ENCODE peak calls at places on chromosomes 11 and 22, in ten cellular contexts. One of them, this sample, is unnamed.

GRCh38 chr11:65871811-65872548 is 620 bp downstream of the EFEMP2 start:
- DNase-seq in H1: peak; percentile 70
- DNase-seq in upper lobe of right lung: peak; percentile 72
- DNase-seq in PC-9: no peak
- DNase-seq in effector memory CD4-positive, alpha-beta T cell: no peak
- DNase-seq in Peyer's patch: no peak
- DNase-seq in heart left ventricle: no peak
- DNase-seq in colonic mucosa: no peak
- DNase-seq in RWPE2: peak; percentile 58
- DNase-seq in fibroblast of lung: peak; percentile 41
- DNase-seq in this sample: no peak

GRCh38 chr22:36360011-36360410 is 27.8 kb downstream of the MYH9 start:
- DNase-seq in H1: no peak
- DNase-seq in upper lobe of right lung: no peak
- DNase-seq in PC-9: no peak
- DNase-seq in effector memory CD4-positive, alpha-beta T cell: no peak
- DNase-seq in Peyer's patch: no peak
- DNase-seq in heart left ventricle: no peak
- DNase-seq in colonic mucosa: no peak
- DNase-seq in RWPE2: no peak
- DNase-seq in fibroblast of lung: no peak
- DNase-seq in this sample: no peak

GRCh38 chr11:120343429-120343828 is 7.2 kb downstream of the ARHGEF12 start:
- DNase-seq in H1: no peak
- DNase-seq in upper lobe of right lung: no peak
- DNase-seq in PC-9: no peak
- DNase-seq in effector memory CD4-positive, alpha-beta T cell: no peak
- DNase-seq in Peyer's patch: peak; percentile 49
- DNase-seq in heart left ventricle: no peak
- DNase-seq in colonic mucosa: no peak
- DNase-seq in RWPE2: no peak
- DNase-seq in fibroblast of lung: no peak
- DNase-seq in this sample: no peak

GRCh38 chr11:69212121-69213110 is 56.7 kb downstream of the SMIM38 start:
- DNase-seq in H1: no peak
- DNase-seq in upper lobe of right lung: peak; percentile 58
- DNase-seq in PC-9: no peak
- DNase-seq in effector memory CD4-positive, alpha-beta T cell: no peak
- DNase-seq in Peyer's patch: no peak
- DNase-seq in heart left ventricle: no peak
- DNase-seq in colonic mucosa: no peak
- DNase-seq in RWPE2: peak; percentile 28
- DNase-seq in fibroblast of lung: no peak
- DNase-seq in this sample: no peak

GRCh38 chr11:134207538-134208239 is 16.1 kb downstream of the NCAPD3 start:
- DNase-seq in H1: peak; percentile 82
- DNase-seq in upper lobe of right lung: no peak
- DNase-seq in PC-9: peak; percentile 34
- DNase-seq in effector memory CD4-positive, alpha-beta T cell: peak; percentile 19
- DNase-seq in Peyer's patch: peak; percentile 61
- DNase-seq in heart left ventricle: no peak
- DNase-seq in colonic mucosa: peak; percentile 44
- DNase-seq in RWPE2: no peak
- DNase-seq in fibroblast of lung: peak; percentile 21
- DNase-seq in this sample: no peak

GRCh38 chr11:12110201-12110713 is at the start of gene MICAL2:
- DNase-seq in H1: peak; percentile 87
- DNase-seq in upper lobe of right lung: peak; percentile 96
- DNase-seq in PC-9: peak; percentile 87
- DNase-seq in effector memory CD4-positive, alpha-beta T cell: peak; percentile 74
- DNase-seq in Peyer's patch: peak; percentile 55
- DNase-seq in heart left ventricle: peak; percentile 92
- DNase-seq in colonic mucosa: peak; percentile 91
- DNase-seq in RWPE2: peak; percentile 90
- DNase-seq in fibroblast of lung: peak; percentile 85
- DNase-seq in this sample: peak; percentile 85

GRCh38 chr11:9577551-9577950 is 4.1 kb downstream of the WEE1 start:
- DNase-seq in H1: peak; percentile 20
- DNase-seq in upper lobe of right lung: no peak
- DNase-seq in PC-9: no peak
- DNase-seq in effector memory CD4-positive, alpha-beta T cell: no peak
- DNase-seq in Peyer's patch: no peak
- DNase-seq in heart left ventricle: no peak
- DNase-seq in colonic mucosa: no peak
- DNase-seq in RWPE2: no peak
- DNase-seq in fibroblast of lung: peak; percentile 54
- DNase-seq in this sample: no peak

GRCh38 chr11:32489464-32489863 is 54.1 kb upstream of the WT1 start:
- DNase-seq in H1: no peak
- DNase-seq in upper lobe of right lung: no peak
- DNase-seq in PC-9: no peak
- DNase-seq in effector memory CD4-positive, alpha-beta T cell: no peak
- DNase-seq in Peyer's patch: no peak
- DNase-seq in heart left ventricle: no peak
- DNase-seq in colonic mucosa: no peak
- DNase-seq in RWPE2: no peak
- DNase-seq in fibroblast of lung: no peak
- DNase-seq in this sample: peak; percentile 11

GRCh38 chr11:78168539-78169477 is 19.6 kb downstream of the KCTD21 start:
- DNase-seq in H1: no peak
- DNase-seq in upper lobe of right lung: no peak
- DNase-seq in PC-9: no peak
- DNase-seq in effector memory CD4-positive, alpha-beta T cell: no peak
- DNase-seq in Peyer's patch: no peak
- DNase-seq in heart left ventricle: peak; percentile 93
- DNase-seq in colonic mucosa: peak; percentile 48
- DNase-seq in RWPE2: no peak
- DNase-seq in fibroblast of lung: peak; percentile 93
- DNase-seq in this sample: no peak

GRCh38 chr11:80156062-80156461 is 715.2 kb upstream of the TENM4 start:
- DNase-seq in H1: no peak
- DNase-seq in upper lobe of right lung: no peak
- DNase-seq in PC-9: no peak
- DNase-seq in effector memory CD4-positive, alpha-beta T cell: no peak
- DNase-seq in Peyer's patch: no peak
- DNase-seq in heart left ventricle: no peak
- DNase-seq in colonic mucosa: no peak
- DNase-seq in RWPE2: no peak
- DNase-seq in fibroblast of lung: no peak
- DNase-seq in this sample: no peak

GRCh38 chr11:102157219-102157618 is 47.0 kb downstream of the YAP1 start:
- DNase-seq in H1: no peak
- DNase-seq in upper lobe of right lung: no peak
- DNase-seq in PC-9: peak; percentile 15
- DNase-seq in effector memory CD4-positive, alpha-beta T cell: no peak
- DNase-seq in Peyer's patch: no peak
- DNase-seq in heart left ventricle: peak; percentile 74
- DNase-seq in colonic mucosa: peak; percentile 78
- DNase-seq in RWPE2: no peak
- DNase-seq in fibroblast of lung: peak; percentile 95
- DNase-seq in this sample: no peak

GRCh38 chr11:119808431-119809185 is 79.6 kb upstream of the NECTIN1 start:
- DNase-seq in H1: no peak
- DNase-seq in upper lobe of right lung: no peak
- DNase-seq in PC-9: no peak
- DNase-seq in effector memory CD4-positive, alpha-beta T cell: no peak
- DNase-seq in Peyer's patch: no peak
- DNase-seq in heart left ventricle: no peak
- DNase-seq in colonic mucosa: no peak
- DNase-seq in RWPE2: no peak
- DNase-seq in fibroblast of lung: no peak
- DNase-seq in this sample: no peak

DNA sequence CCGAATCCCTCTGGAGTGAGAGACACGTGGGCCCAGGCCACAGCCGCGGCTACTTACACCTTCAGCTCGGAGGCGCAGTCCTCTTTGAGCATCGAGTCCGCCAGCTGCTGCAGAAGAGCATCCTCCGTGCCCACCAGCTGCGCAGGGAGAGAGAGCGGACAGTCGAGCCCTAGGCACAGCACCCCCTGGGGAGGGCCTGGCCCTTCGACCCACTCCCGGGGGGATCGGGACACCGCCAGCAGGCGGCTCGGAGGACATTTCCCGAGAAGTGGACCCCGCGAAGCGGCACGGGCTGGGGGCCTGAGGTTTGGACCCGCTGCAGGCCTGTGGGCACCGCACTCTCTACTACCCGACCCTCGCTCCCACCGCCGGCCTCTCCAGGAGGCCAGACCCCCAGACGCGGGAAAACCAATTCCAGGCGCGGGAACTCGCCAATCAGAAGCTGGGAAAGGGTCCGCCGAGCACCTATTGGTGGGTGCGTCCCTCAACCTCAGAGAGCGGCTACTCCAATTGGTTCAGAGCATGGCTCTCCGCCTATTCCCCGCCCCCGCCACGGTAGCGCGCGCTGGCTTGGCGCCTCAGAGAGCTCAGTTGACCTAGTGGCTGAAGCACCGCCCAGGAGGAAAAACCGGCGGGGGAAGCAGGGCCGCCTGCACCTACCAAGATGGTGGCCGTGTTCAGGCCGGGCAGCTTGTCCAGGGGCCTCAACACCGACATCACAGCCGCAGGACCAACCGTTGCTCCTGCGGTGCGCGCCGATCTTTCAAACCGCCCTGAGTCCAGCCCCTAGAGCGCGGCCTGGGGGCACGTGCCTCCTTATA is at the start of gene CENPM:
- DNase-seq in H1: peak; percentile 97
- DNase-seq in upper lobe of right lung: peak; percentile 95
- DNase-seq in PC-9: peak; percentile 95
- DNase-seq in effector memory CD4-positive, alpha-beta T cell: peak; percentile 67
- DNase-seq in Peyer's patch: peak; percentile 88
- DNase-seq in heart left ventricle: peak; percentile 93
- DNase-seq in colonic mucosa: peak; percentile 96
- DNase-seq in RWPE2: peak; percentile 96
- DNase-seq in fibroblast of lung: peak; percentile 91
- DNase-seq in this sample: peak; percentile 95
- H3K4me1 ChIP-seq in H1: peaks cover 15% of the 10 kb centered on the region
- H3K4me1 ChIP-seq in upper lobe of right lung: peaks cover 7% of the 10 kb centered on the region
- H3K4me1 ChIP-seq in PC-9: peaks cover 18% of the 10 kb centered on the region
- H3K4me1 ChIP-seq in effector memory CD4-positive, alpha-beta T cell: peaks cover 17% of the 10 kb centered on the region
- H3K4me1 ChIP-seq in Peyer's patch: no peaks in the 10 kb centered on the region
- H3K4me1 ChIP-seq in heart left ventricle: peaks cover 5% of the 10 kb centered on the region
- H3K4me1 ChIP-seq in colonic mucosa: peaks cover 8% of the 10 kb centered on the region
- H3K4me1 ChIP-seq in RWPE2: peaks cover 4% of the 10 kb centered on the region
- H3K4me1 ChIP-seq in fibroblast of lung: peaks cover 10% of the 10 kb centered on the region
- H3K4me1 ChIP-seq in this sample: peaks cover 12% of the 10 kb centered on the region

GRCh38 chr22:46774456-46775363 is 12.3 kb downstream of the TBC1D22A start:
- DNase-seq in H1: no peak
- DNase-seq in upper lobe of right lung: no peak
- DNase-seq in PC-9: no peak
- DNase-seq in effector memory CD4-positive, alpha-beta T cell: no peak
- DNase-seq in Peyer's patch: peak; percentile 80
- DNase-seq in heart left ventricle: no peak
- DNase-seq in colonic mucosa: no peak
- DNase-seq in RWPE2: no peak
- DNase-seq in fibroblast of lung: no peak
- DNase-seq in this sample: no peak
- H3K4me1 ChIP-seq in H1: peaks cover 10% of the 10 kb centered on the region
- H3K4me1 ChIP-seq in upper lobe of right lung: peaks cover 66% of the 10 kb centered on the region
- H3K4me1 ChIP-seq in PC-9: peaks cover 28% of the 10 kb centered on the region
- H3K4me1 ChIP-seq in effector memory CD4-positive, alpha-beta T cell: peaks cover 43% of the 10 kb centered on the region
- H3K4me1 ChIP-seq in Peyer's patch: peaks cover 4% of the 10 kb centered on the region
- H3K4me1 ChIP-seq in heart left ventricle: peaks cover 45% of the 10 kb centered on the region
- H3K4me1 ChIP-seq in colonic mucosa: peaks cover 27% of the 10 kb centered on the region
- H3K4me1 ChIP-seq in RWPE2: peaks cover 25% of the 10 kb centered on the region
- H3K4me1 ChIP-seq in fibroblast of lung: peaks cover 3% of the 10 kb centered on the region
- H3K4me1 ChIP-seq in this sample: peaks cover 35% of the 10 kb centered on the region

GRCh38 chr11:64848779-64849599 is 4.5 kb upstream of the CDC42BPG start:
- DNase-seq in H1: peak; percentile 75
- DNase-seq in upper lobe of right lung: no peak
- DNase-seq in PC-9: peak; percentile 88
- DNase-seq in effector memory CD4-positive, alpha-beta T cell: no peak
- DNase-seq in Peyer's patch: peak; percentile 89
- DNase-seq in heart left ventricle: no peak
- DNase-seq in colonic mucosa: peak; percentile 85
- DNase-seq in RWPE2: no peak
- DNase-seq in fibroblast of lung: no peak
- DNase-seq in this sample: no peak
- H3K4me1 ChIP-seq in H1: peaks cover 19% of the 10 kb centered on the region
- H3K4me1 ChIP-seq in upper lobe of right lung: peaks cover 51% of the 10 kb centered on the region
- H3K4me1 ChIP-seq in PC-9: peaks cover 68% of the 10 kb centered on the region
- H3K4me1 ChIP-seq in effector memory CD4-positive, alpha-beta T cell: peaks cover 59% of the 10 kb centered on the region
- H3K4me1 ChIP-seq in Peyer's patch: peaks cover 5% of the 10 kb centered on the region
- H3K4me1 ChIP-seq in heart left ventricle: peaks cover 39% of the 10 kb centered on the region
- H3K4me1 ChIP-seq in colonic mucosa: peaks cover 21% of the 10 kb centered on the region
- H3K4me1 ChIP-seq in RWPE2: peaks cover 2% of the 10 kb centered on the region
- H3K4me1 ChIP-seq in fibroblast of lung: peaks cover 19% of the 10 kb centered on the region
- H3K4me1 ChIP-seq in this sample: peaks cover 74% of the 10 kb centered on the region

GRCh38 chr22:38300197-38300945 is 16.9 kb downstream of the CSNK1E start:
- DNase-seq in H1: no peak
- DNase-seq in upper lobe of right lung: no peak
- DNase-seq in PC-9: peak; percentile 61
- DNase-seq in effector memory CD4-positive, alpha-beta T cell: no peak
- DNase-seq in Peyer's patch: no peak
- DNase-seq in heart left ventricle: no peak
- DNase-seq in colonic mucosa: no peak
- DNase-seq in RWPE2: no peak
- DNase-seq in fibroblast of lung: no peak
- DNase-seq in this sample: no peak

GRCh38 chr22:38302906-38303305 is 14.3 kb downstream of the CSNK1E start:
- DNase-seq in H1: no peak
- DNase-seq in upper lobe of right lung: no peak
- DNase-seq in PC-9: no peak
- DNase-seq in effector memory CD4-positive, alpha-beta T cell: no peak
- DNase-seq in Peyer's patch: no peak
- DNase-seq in heart left ventricle: no peak
- DNase-seq in colonic mucosa: no peak
- DNase-seq in RWPE2: no peak
- DNase-seq in fibroblast of lung: no peak
- DNase-seq in this sample: no peak

GRCh38 chr22:38303974-38304373 is 13.3 kb downstream of the CSNK1E start:
- DNase-seq in H1: no peak
- DNase-seq in upper lobe of right lung: no peak
- DNase-seq in PC-9: no peak
- DNase-seq in effector memory CD4-positive, alpha-beta T cell: no peak
- DNase-seq in Peyer's patch: no peak
- DNase-seq in heart left ventricle: no peak
- DNase-seq in colonic mucosa: no peak
- DNase-seq in RWPE2: no peak
- DNase-seq in fibroblast of lung: no peak
- DNase-seq in this sample: no peak

GRCh38 chr22:38305481-38306448 is 11.5 kb downstream of the CSNK1E start:
- DNase-seq in H1: no peak
- DNase-seq in upper lobe of right lung: no peak
- DNase-seq in PC-9: peak; percentile 52
- DNase-seq in effector memory CD4-positive, alpha-beta T cell: peak; percentile 25
- DNase-seq in Peyer's patch: peak; percentile 64
- DNase-seq in heart left ventricle: no peak
- DNase-seq in colonic mucosa: peak; percentile 64
- DNase-seq in RWPE2: no peak
- DNase-seq in fibroblast of lung: peak; percentile 57
- DNase-seq in this sample: no peak

DNA sequence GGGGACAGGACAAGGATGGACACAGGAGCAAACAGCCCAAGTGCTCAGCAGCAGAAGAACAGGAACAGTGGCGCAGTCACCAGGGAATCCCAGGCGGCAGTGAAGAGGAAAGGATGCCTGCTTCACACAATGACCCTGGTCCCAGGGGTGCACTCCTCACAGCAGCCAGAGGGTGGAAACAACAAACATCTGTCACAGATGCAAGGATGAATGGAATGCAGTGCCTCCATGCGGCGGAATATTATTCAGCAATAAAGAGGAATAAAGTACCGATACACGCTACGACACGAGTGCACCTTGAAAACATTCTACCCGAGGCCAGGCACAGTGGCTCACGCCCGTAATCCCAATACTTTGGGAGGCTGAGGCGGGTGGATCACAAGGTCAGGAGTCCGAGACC is 12.7 kb downstream of the CSNK1E start:
- DNase-seq in H1: no peak
- DNase-seq in upper lobe of right lung: no peak
- DNase-seq in PC-9: no peak
- DNase-seq in effector memory CD4-positive, alpha-beta T cell: no peak
- DNase-seq in Peyer's patch: no peak
- DNase-seq in heart left ventricle: peak; percentile 73
- DNase-seq in colonic mucosa: no peak
- DNase-seq in RWPE2: no peak
- DNase-seq in fibroblast of lung: no peak
- DNase-seq in this sample: no peak
- H3K4me1 ChIP-seq in H1: peaks cover 12% of the 10 kb centered on the region
- H3K4me1 ChIP-seq in upper lobe of right lung: peaks cover 34% of the 10 kb centered on the region
- H3K4me1 ChIP-seq in PC-9: peaks cover 76% of the 10 kb centered on the region
- H3K4me1 ChIP-seq in effector memory CD4-positive, alpha-beta T cell: peaks cover 6% of the 10 kb centered on the region
- H3K4me1 ChIP-seq in Peyer's patch: peaks cover 4% of the 10 kb centered on the region
- H3K4me1 ChIP-seq in heart left ventricle: peaks cover 36% of the 10 kb centered on the region
- H3K4me1 ChIP-seq in colonic mucosa: peaks cover 4% of the 10 kb centered on the region
- H3K4me1 ChIP-seq in RWPE2: peaks cover 75% of the 10 kb centered on the region
- H3K4me1 ChIP-seq in fibroblast of lung: peaks cover 29% of the 10 kb centered on the region
- H3K4me1 ChIP-seq in this sample: peaks cover 24% of the 10 kb centered on the region

This sample was measured in A549.